ENCODE peak calls at places on chromosome 13, in ten cellular contexts. I, U, F, N, H, K, V, A, M and G are unnamed samples.

GRCh38 chr13:40812724-40813445 is 23.5 kb downstream of the SLC25A15 start:
- DNase-seq in H (no peak), I (no peak), F (peak; percentile 88), V (no peak), N (no peak), A (no peak), M (no peak), K (no peak), U (no peak), G (peak; percentile 48)

GRCh38 chr13:80840313-80840976 is 499.5 kb upstream of the SPRY2 start:
- DNase-seq in I (no peak), H (no peak), A (no peak), M (peak; percentile 74), K (no peak), U (no peak), V (no peak), F (peak; percentile 37), N (no peak), G (peak; percentile 13)

GRCh38 chr13:41398494-41399190 is 58.7 kb upstream of the RGCC start:
- DNase-seq in A (no peak), V (no peak), M (no peak), K (no peak), I (no peak), F (peak; percentile 26), H (no peak), N (no peak), U (no peak), G (peak; percentile 66)

GRCh38 chr13:42219051-42219450 is 52.9 kb upstream of the AKAP11 start:
- DNase-seq in K (no peak), F (no peak), N (no peak), H (no peak), U (no peak), A (no peak), I (no peak), V (no peak), M (no peak), G (no peak)

GRCh38 chr13:42729857-42730402 is 51.5 kb upstream of the FAM216B start:
- DNase-seq in U (no peak), F (no peak), N (no peak), M (no peak), K (no peak), V (no peak), I (no peak), H (no peak), A (no peak), G (no peak)

GRCh38 chr13:73715114-73715909 is 418.9 kb downstream of the KLF12 start:
- DNase-seq in I (no peak), V (no peak), M (no peak), A (no peak), F (no peak), N (no peak), H (no peak), U (no peak), K (peak; percentile 34), G (no peak)

GRCh38 chr13:56988543-56988942 is 152.2 kb upstream of the PRR20A start:
- DNase-seq in F (no peak), I (no peak), V (no peak), A (no peak), K (no peak), M (no peak), H (no peak), U (no peak), N (no peak), G (no peak)

GRCh38 chr13:89796196-89796595 is 1551.3 kb upstream of the MIR17HG start:
- DNase-seq in M (no peak), H (no peak), I (no peak), K (no peak), A (no peak), V (no peak), F (peak; percentile 65), U (no peak), N (no peak), G (no peak)

GRCh38 chr13:80630685-80631121 is 289.8 kb upstream of the SPRY2 start:
- DNase-seq in H (no peak), A (no peak), I (no peak), F (peak; percentile 43), K (no peak), V (no peak), U (no peak), N (no peak), M (peak; percentile 62), G (no peak)

GRCh38 chr13:94249512-94249911 is 230.0 kb downstream of the DCT start:
- DNase-seq in F (peak; percentile 89), I (no peak), U (no peak), A (no peak), V (no peak), H (no peak), N (no peak), M (no peak), K (no peak), G (peak; percentile 85)

GRCh38 chr13:78777973-78778372 is 119.0 kb upstream of the OBI1 start:
- DNase-seq in F (no peak), H (no peak), U (no peak), M (no peak), A (no peak), V (no peak), N (no peak), I (no peak), K (no peak), G (no peak)

GRCh38 chr13:89324582-89324981 is 1653.4 kb downstream of the SLITRK5 start:
- DNase-seq in F (no peak), N (no peak), I (no peak), A (no peak), H (no peak), V (no peak), K (no peak), M (no peak), U (no peak), G (no peak)

GRCh38 chr13:27053902-27054595 is 117.6 kb downstream of the USP12 start:
- DNase-seq in U (no peak), K (no peak), I (no peak), V (no peak), F (peak; percentile 94), N (no peak), H (no peak), M (no peak), A (no peak), G (peak; percentile 91)

GRCh38 chr13:42991892-42992584 is at the start of gene EPSTI1:
- DNase-seq in I (peak; percentile 88), H (peak; percentile 87), A (peak; percentile 66), F (peak; percentile 86), V (peak; percentile 79), M (no peak), U (peak; percentile 52), N (peak; percentile 24), K (peak; percentile 52), G (peak; percentile 73)

GRCh38 chr13:35501721-35502235 is 25.3 kb upstream of the MAB21L1 start:
- DNase-seq in U (no peak), M (no peak), A (no peak), K (no peak), I (no peak), H (no peak), F (no peak), V (no peak), N (no peak), G (no peak)

GRCh38 chr13:93603043-93603442 is 376.4 kb downstream of the GPC6 start:
- DNase-seq in K (no peak), N (no peak), A (no peak), H (no peak), V (peak; percentile 60), I (no peak), M (no peak), F (peak; percentile 68), U (no peak), G (peak; percentile 78)

GRCh38 chr13:77544365-77544764 is 8.9 kb downstream of the SCEL start:
- DNase-seq in K (no peak), U (no peak), V (peak; percentile 72), I (peak; percentile 84), N (peak; percentile 4), H (peak; percentile 84), A (peak; percentile 67), F (no peak), M (peak; percentile 37), G (peak; percentile 46)

GRCh38 chr13:86464193-86464592 is 665.0 kb upstream of the SLITRK6 start:
- DNase-seq in M (no peak), N (no peak), F (peak; percentile 42), A (no peak), K (no peak), I (no peak), H (no peak), U (no peak), V (no peak), G (no peak)

GRCh38 chr13:91112878-91113277 is 234.6 kb upstream of the MIR17HG start:
- DNase-seq in A (no peak), M (no peak), K (no peak), I (no peak), H (no peak), U (no peak), V (no peak), N (no peak), F (no peak), G (no peak)

GRCh38 chr13:76745246-76746200 is 140.7 kb downstream of the KCTD12 start:
- DNase-seq in V (no peak), A (no peak), H (no peak), I (no peak), K (no peak), N (no peak), F (no peak), M (peak; percentile 33), U (no peak), G (no peak)

GRCh38 chr13:94325660-94326059 is 153.8 kb downstream of the DCT start:
- DNase-seq in I (peak; percentile 60), H (no peak), N (no peak), K (no peak), U (no peak), F (no peak), V (no peak), A (peak; percentile 22), M (no peak), G (peak; percentile 72)

GRCh38 chr13:98315466-98315865 is 138.4 kb upstream of the RNF113B start:
- DNase-seq in I (no peak), H (peak; percentile 93), F (no peak), K (no peak), V (no peak), N (peak; percentile 41), U (no peak), A (peak; percentile 31), M (peak; percentile 13), G (no peak)

GRCh38 chr13:51906581-51906980 is 44.8 kb downstream of the CCDC70 start:
- DNase-seq in U (no peak), F (no peak), N (no peak), K (no peak), A (no peak), I (peak; percentile 65), H (no peak), V (no peak), M (no peak), G (no peak)

GRCh38 chr13:22173605-22174004 is 502.7 kb downstream of the FGF9 start:
- DNase-seq in A (no peak), H (no peak), U (no peak), N (no peak), K (no peak), F (peak; percentile 11), M (no peak), V (no peak), I (no peak), G (no peak)

GRCh38 chr13:20394506-20394905 is 131.2 kb downstream of the CRYL1 start:
- DNase-seq in F (no peak), A (no peak), H (peak; percentile 76), U (no peak), M (no peak), I (peak; percentile 15), K (no peak), N (no peak), V (peak; percentile 44), G (no peak)

GRCh38 chr13:98549006-98549727 is 27.7 kb downstream of the STK24 start:
- DNase-seq in M (no peak), A (no peak), U (no peak), K (no peak), I (no peak), F (peak; percentile 97), V (no peak), N (no peak), H (no peak), G (no peak)

GRCh38 chr13:113064000-113064533 is 41.5 kb upstream of the F7 start:
- DNase-seq in V (no peak), H (peak; percentile 80), F (no peak), K (no peak), I (no peak), M (no peak), U (no peak), A (no peak), N (no peak), G (no peak)